ENCODE peak calls at places on chromosomes 13 and 19, in eight cellular contexts. D is suprapubic skin, L is GM12878, P is HepG2, T is SK-N-SH, U is SK-N-MC, O is breast epithelium, X is GM12891. F is an unnamed sample.

GRCh38 chr13:20610006-20610405 is 43.0 kb downstream of the IFT88 start:
- DNase-seq in L (no peak), P (no peak), D (no peak), X (no peak), U (no peak), O (no peak), T (no peak), F (no peak)

GRCh38 chr13:71015021-71015420 is 852.0 kb downstream of the DACH1 start:
- DNase-seq in T (no peak), D (no peak), P (no peak), O (no peak), L (no peak), X (no peak), U (no peak), F (no peak)

GRCh38 chr19:48401277-48401676 is 7.8 kb downstream of the GRIN2D start:
- DNase-seq in T (no peak), U (no peak), D (no peak), X (no peak), L (no peak), P (no peak), O (no peak), F (no peak)

GRCh38 chr13:43110036-43110435 is 86.7 kb downstream of the DNAJC15 start:
- DNase-seq in X (no peak), O (no peak), D (no peak), U (no peak), L (no peak), P (no peak), T (no peak), F (no peak)

GRCh38 chr13:85347251-85347650 is 452.0 kb downstream of the SLITRK6 start:
- DNase-seq in D (no peak), T (no peak), X (no peak), P (no peak), U (peak; percentile 42), O (no peak), L (no peak), F (no peak)

GRCh38 chr13:44449999-44450821 is 76.6 kb downstream of the SERP2 start:
- DNase-seq in U (no peak), O (no peak), T (no peak), X (no peak), P (peak; percentile 42), D (no peak), L (no peak), F (no peak)

GRCh38 chr13:31951215-31951678 is 80.3 kb upstream of the FRY start:
- DNase-seq in P (no peak), U (no peak), O (peak; percentile 31), X (peak; percentile 37), D (peak; percentile 75), L (peak; percentile 89), T (no peak), F (peak; percentile 31)

GRCh38 chr13:110109140-110109783 is 197.7 kb downstream of the COL4A1 start:
- DNase-seq in X (no peak), D (no peak), O (no peak), T (no peak), P (no peak), L (no peak), U (peak; percentile 18), F (no peak)

GRCh38 chr19:14405758-14406644 is 13.1 kb downstream of the DDX39A start:
- DNase-seq in X (peak; percentile 100), P (peak; percentile 81), T (peak; percentile 100), D (peak; percentile 87), O (peak; percentile 75), U (no peak), L (peak; percentile 48), F (peak; percentile 99)

GRCh38 chr13:75481176-75482069 is 546 bp downstream of the TBC1D4 start:
- DNase-seq in L (no peak), U (no peak), D (peak; percentile 75), P (no peak), O (no peak), T (peak; percentile 78), X (peak; percentile 17), F (peak; percentile 15)

GRCh38 chr19:23998568-23998967 is 83.9 kb downstream of the ZNF726 start:
- DNase-seq in T (no peak), X (no peak), O (no peak), P (no peak), U (no peak), D (no peak), L (no peak), F (no peak)

GRCh38 chr13:97226788-97227627 is 4.9 kb downstream of the MBNL2 start:
- DNase-seq in L (no peak), D (no peak), X (peak; percentile 17), O (no peak), U (no peak), P (no peak), T (no peak), F (no peak)

GRCh38 chr13:37392389-37392788 is 206.2 kb downstream of the POSTN start:
- DNase-seq in U (no peak), L (no peak), O (no peak), D (no peak), T (no peak), P (no peak), X (no peak), F (no peak)

GRCh38 chr19:8334458-8335342 is 8.4 kb downstream of the KANK3 start:
- DNase-seq in T (peak; percentile 86), U (no peak), O (no peak), L (no peak), D (no peak), X (peak; percentile 75), P (peak; percentile 27), F (peak; percentile 64)

GRCh38 chr13:110125157-110125556 is 181.8 kb downstream of the COL4A1 start:
- DNase-seq in X (no peak), O (no peak), D (no peak), L (no peak), T (no peak), U (no peak), P (no peak), F (no peak)

GRCh38 chr13:51714663-51715168 is 89.2 kb downstream of the DHRS12 start:
- DNase-seq in O (no peak), P (no peak), U (no peak), D (no peak), L (peak; percentile 78), X (no peak), T (no peak), F (no peak)

GRCh38 chr19:40213251-40213793 is 4.9 kb downstream of the TTC9B start:
- DNase-seq in U (no peak), L (no peak), D (no peak), P (no peak), X (no peak), T (no peak), O (no peak), F (no peak)

GRCh38 chr13:97873398-97873797 is 80.1 kb upstream of the IPO5 start:
- DNase-seq in L (no peak), D (no peak), T (no peak), O (no peak), P (no peak), X (no peak), U (no peak), F (no peak)

GRCh38 chr13:20136781-20137703 is 23.8 kb downstream of the GJA3 start:
- DNase-seq in T (peak; percentile 75), U (no peak), D (no peak), O (no peak), L (no peak), X (no peak), P (peak; percentile 37), F (no peak)

GRCh38 chr19:48023518-48023917 is 20.4 kb downstream of the CABP5 start:
- DNase-seq in D (no peak), O (no peak), U (no peak), X (no peak), T (no peak), L (no peak), P (no peak), F (no peak)

GRCh38 chr13:40927929-40928328 is 91.2 kb downstream of the ELF1 start:
- DNase-seq in O (no peak), P (no peak), L (no peak), X (no peak), T (no peak), U (no peak), D (no peak), F (no peak)

DNA sequence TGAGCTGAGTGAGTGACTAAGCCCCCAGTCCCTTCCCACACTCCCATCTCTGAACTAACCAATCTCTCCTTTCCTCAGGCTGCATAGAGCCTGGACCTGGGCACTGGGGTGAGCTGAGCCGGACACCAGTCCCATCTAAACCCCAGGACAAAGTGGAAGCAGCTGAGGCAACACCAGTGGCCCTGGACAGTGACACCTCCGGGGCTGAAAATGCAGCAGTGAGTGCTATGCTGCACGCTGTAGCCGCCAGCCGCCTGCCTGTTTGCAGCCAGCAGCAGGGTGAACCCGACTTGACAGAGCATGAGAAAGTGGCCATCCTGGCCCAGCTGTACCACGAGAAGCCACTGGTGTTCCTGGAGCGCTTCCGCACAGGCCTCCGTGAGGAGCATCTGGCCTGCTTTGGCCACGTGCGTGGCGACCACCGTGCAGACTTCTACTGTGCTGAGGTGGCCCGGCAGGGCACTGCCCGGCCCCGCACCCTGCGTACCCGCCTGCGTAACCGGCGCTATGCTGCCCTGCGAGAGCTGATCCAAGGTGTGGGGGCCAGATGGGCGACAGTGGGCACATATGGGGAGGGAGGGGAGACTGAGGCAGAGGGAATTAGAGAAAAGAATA is 6.4 kb downstream of the CCDC97 start:
- DNase-seq in T (no peak), D (no peak), X (no peak), O (no peak), U (no peak), P (no peak), L (no peak), F (no peak)
- TF ChIP-seq POLR2AphosphoS5 in T (no peak), D (no peak), X (no peak), O (no peak), U (no peak), P (no peak), L (no peak), F (no peak)

GRCh38 chr19:49766938-49767315 is at the start of gene AP2A1:
- DNase-seq in X (no peak), O (no peak), P (no peak), U (no peak), D (no peak), T (no peak), L (no peak), F (no peak)
- TF ChIP-seq POLR2AphosphoS5 in X (no peak), O (no peak), P (no peak), U (peak; percentile 63), D (no peak), T (peak; percentile 34), L (no peak), F (no peak)

DNA sequence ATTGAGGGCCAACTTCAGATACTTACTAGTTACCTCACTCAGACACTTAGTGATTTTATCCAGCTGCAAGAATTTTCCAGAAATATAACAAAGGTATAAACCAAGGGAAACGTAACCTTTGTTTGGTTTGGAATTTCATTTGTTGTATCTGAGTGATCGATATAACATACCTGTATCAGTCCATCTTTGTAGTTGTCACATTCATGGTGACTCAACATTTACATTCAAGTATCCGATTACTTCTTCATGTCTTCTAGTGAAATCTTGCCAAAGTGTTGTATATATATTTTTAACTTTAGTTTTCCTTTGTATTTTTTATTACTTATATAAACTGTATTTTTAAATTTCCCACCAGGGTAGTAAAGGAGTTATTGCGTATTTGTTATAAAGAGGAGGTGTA is 16.9 kb upstream of the MYCBP2 start:
- DNase-seq in P (no peak), L (no peak), X (no peak), D (no peak), O (no peak), T (no peak), U (no peak), F (no peak)
- TF ChIP-seq POLR2AphosphoS5 in P (no peak), L (no peak), X (no peak), D (no peak), O (no peak), T (no peak), U (no peak), F (no peak)

GRCh38 chr13:113001251-113002140 is 32.5 kb downstream of the MCF2L start:
- DNase-seq in X (no peak), U (no peak), T (peak; percentile 95), P (peak; percentile 47), O (no peak), L (no peak), D (no peak), F (no peak)
- TF ChIP-seq POLR2AphosphoS5 in X (no peak), U (no peak), T (no peak), P (peak; percentile 20), O (no peak), L (no peak), D (no peak), F (no peak)

F was measured in GM12892.